ENCODE peak calls at places on chromosomes 5 and 9, in nine cellular contexts. T is gastrocnemius medialis, D is adrenal gland, O is cardiac septum, N is ACHN, U is Daoy, I is iris pigment epithelial cell, V is germinal center, F is occipital lobe. Z is an unnamed sample.

GRCh38 chr5:107605596-107606125 is 65.1 kb downstream of the EFNA5 start:
- DNase-seq in T (no peak), D (no peak), O (no peak), N (no peak), U (no peak), I (no peak), V (no peak), F (no peak), Z (no peak)

GRCh38 chr5:161094411-161094810 is 242.4 kb upstream of the ATP10B start:
- DNase-seq in T (no peak), D (no peak), O (no peak), N (no peak), U (peak), I (peak), V (no peak), F (no peak), Z (no peak)

GRCh38 chr9:20379804-20380225 is 242.5 kb downstream of the MLLT3 start:
- DNase-seq in T (no peak), D (no peak), O (no peak), N (no peak), U (no peak), I (no peak), V (no peak), F (no peak), Z (no peak)

GRCh38 chr5:57503433-57503832 is 20.8 kb upstream of the ACTBL2 start:
- DNase-seq in T (no peak), D (peak), O (no peak), N (no peak), U (peak), I (peak), V (no peak), F (no peak), Z (no peak)

GRCh38 chr9:134338394-134339182 is 12.3 kb downstream of the RXRA start:
- DNase-seq in T (no peak), D (peak), O (no peak), N (no peak), U (no peak), I (no peak), V (no peak), F (no peak), Z (no peak)

GRCh38 chr5:124132843-124133242 is 613.6 kb downstream of the ZNF608 start:
- DNase-seq in T (no peak), D (no peak), O (no peak), N (no peak), U (no peak), I (no peak), V (no peak), F (no peak), Z (no peak)

GRCh38 chr5:36874465-36874864 is 2.1 kb upstream of the NIPBL start:
- DNase-seq in T (no peak), D (no peak), O (no peak), N (peak), U (no peak), I (no peak), V (no peak), F (no peak), Z (no peak)

GRCh38 chr9:4939118-4939561 is 45.9 kb upstream of the JAK2 start:
- DNase-seq in T (no peak), D (no peak), O (no peak), N (no peak), U (no peak), I (no peak), V (peak), F (no peak), Z (no peak)

GRCh38 chr5:158711927-158712529 is 387.7 kb downstream of the EBF1 start:
- DNase-seq in T (no peak), D (no peak), O (no peak), N (no peak), U (no peak), I (no peak), V (no peak), F (no peak), Z (no peak)

GRCh38 chr9:101419863-101420262 is 15.7 kb downstream of the ALDOB start:
- DNase-seq in T (no peak), D (no peak), O (no peak), N (no peak), U (no peak), I (no peak), V (no peak), F (no peak), Z (no peak)

GRCh38 chr5:1214936-1215220 is 10.3 kb upstream of the SLC6A18 start:
- DNase-seq in T (no peak), D (no peak), O (no peak), N (no peak), U (no peak), I (no peak), V (peak), F (no peak), Z (no peak)

GRCh38 chr9:93259490-93260289 is 75.8 kb downstream of the WNK2 start:
- DNase-seq in T (no peak), D (no peak), O (peak), N (no peak), U (peak), I (no peak), V (no peak), F (no peak), Z (peak)

GRCh38 chr5:55188656-55189380 is 15.8 kb upstream of the CDC20B start:
- DNase-seq in T (no peak), D (no peak), O (no peak), N (no peak), U (no peak), I (no peak), V (no peak), F (no peak), Z (no peak)

GRCh38 chr9:32738501-32739172 is 44.7 kb upstream of the TMEM215 start:
- DNase-seq in T (no peak), D (no peak), O (no peak), N (peak), U (peak), I (no peak), V (no peak), F (no peak), Z (no peak)

GRCh38 chr9:108468364-108468763 is 387.4 kb downstream of the ACTL7B start:
- DNase-seq in T (peak), D (peak), O (no peak), N (peak), U (peak), I (peak), V (peak), F (no peak), Z (peak)

GRCh38 chr9:105146677-105147076 is 97.8 kb upstream of the SLC44A1 start:
- DNase-seq in T (no peak), D (peak), O (no peak), N (no peak), U (no peak), I (no peak), V (no peak), F (no peak), Z (no peak)

GRCh38 chr5:109451161-109451560 is 41.4 kb upstream of the PJA2 start:
- DNase-seq in T (no peak), D (no peak), O (no peak), N (no peak), U (no peak), I (no peak), V (no peak), F (peak), Z (no peak)

GRCh38 chr9:6902423-6902822 is 144.7 kb downstream of the KDM4C start:
- DNase-seq in T (no peak), D (no peak), O (no peak), N (peak), U (peak), I (peak), V (no peak), F (no peak), Z (no peak)

GRCh38 chr5:74685979-74686631 is 1.1 kb downstream of the HEXB start:
- DNase-seq in T (peak), D (peak), O (no peak), N (no peak), U (peak), I (peak), V (peak), F (no peak), Z (no peak)

GRCh38 chr9:125919565-125919964 is 172.4 kb downstream of the PBX3 start:
- DNase-seq in T (no peak), D (no peak), O (no peak), N (no peak), U (no peak), I (no peak), V (no peak), F (no peak), Z (no peak)

GRCh38 chr5:54637654-54638053 is 120.1 kb downstream of the SNX18 start:
- DNase-seq in T (no peak), D (no peak), O (no peak), N (no peak), U (no peak), I (no peak), V (no peak), F (no peak), Z (no peak)

GRCh38 chr9:131728961-131729360 is 10.9 kb downstream of the RAPGEF1 start:
- DNase-seq in T (peak), D (no peak), O (no peak), N (no peak), U (peak), I (no peak), V (peak), F (no peak), Z (peak)

GRCh38 chr5:53027913-53028312 is 38.8 kb downstream of the ITGA2 start:
- DNase-seq in T (no peak), D (peak), O (no peak), N (peak), U (peak), I (peak), V (no peak), F (no peak), Z (no peak)

GRCh38 chr5:169085656-169086055 is 215.3 kb downstream of the SLIT3 start:
- DNase-seq in T (no peak), D (no peak), O (no peak), N (no peak), U (peak), I (no peak), V (no peak), F (no peak), Z (no peak)

GRCh38 chr5:98969400-98969799 is 40.6 kb upstream of the CHD1 start:
- DNase-seq in T (no peak), D (no peak), O (no peak), N (no peak), U (no peak), I (no peak), V (no peak), F (no peak), Z (no peak)

GRCh38 chr5:129905467-129906176 is 1.4 kb downstream of the CHSY3 start:
- DNase-seq in T (no peak), D (no peak), O (no peak), N (peak), U (peak), I (peak), V (no peak), F (no peak), Z (no peak)

GRCh38 chr9:130157079-130157478 is 15.1 kb upstream of the NCS1 start:
- DNase-seq in T (no peak), D (peak), O (no peak), N (no peak), U (peak), I (no peak), V (no peak), F (no peak), Z (no peak)

GRCh38 chr9:137398561-137399468 is 24.1 kb downstream of the EXD3 start:
- DNase-seq in T (no peak), D (no peak), O (no peak), N (no peak), U (no peak), I (no peak), V (no peak), F (no peak), Z (no peak)